ENCODE peak calls at places on chromosomes 1 and 21, in five cellular contexts. S is NB4, Y is suprapubic skin, W is lower leg skin, C is A549. N is an unnamed sample.

GRCh38 chr1:22597996-22598395 is 34.7 kb downstream of the EPHA8 start:
- DNase-seq in S (no peak), C (no peak), W (no peak), Y (no peak), N (no peak)

GRCh38 chr1:203503851-203504250 is 9.9 kb downstream of the OPTC start:
- DNase-seq in W (no peak), Y (no peak), C (no peak), S (no peak), N (no peak)

GRCh38 chr1:54362881-54363340 is 43.3 kb downstream of the SSBP3 start:
- DNase-seq in S (no peak), W (no peak), Y (no peak), C (no peak), N (no peak)

GRCh38 chr1:175839678-175840669 is 96.6 kb upstream of the TNR start:
- DNase-seq in Y (no peak), W (no peak), S (peak; percentile 81), C (no peak), N (no peak)

GRCh38 chr1:115717541-115717940 is 51.0 kb downstream of the CASQ2 start:
- DNase-seq in S (peak; percentile 56), W (no peak), C (no peak), Y (no peak), N (peak; percentile 12)

GRCh38 chr1:119712342-119713038 is 756 bp downstream of the PHGDH start:
- DNase-seq in S (peak; percentile 93), C (peak; percentile 48), W (peak; percentile 42), Y (peak; percentile 88), N (peak; percentile 80)

GRCh38 chr1:46719689-46720088 is 775 bp upstream of the EFCAB14 start:
- DNase-seq in Y (no peak), C (no peak), S (no peak), W (no peak), N (no peak)

GRCh38 chr1:41282679-41283317 is 40.7 kb upstream of the SCMH1 start:
- DNase-seq in W (no peak), C (peak; percentile 45), Y (no peak), S (peak; percentile 41), N (peak; percentile 26)

GRCh38 chr1:229035054-229035747 is 235.7 kb upstream of the RAB4A start:
- DNase-seq in S (peak; percentile 68), W (no peak), Y (no peak), C (no peak), N (no peak)

GRCh38 chr1:167501513-167502191 is 16.7 kb downstream of the CD247 start:
- DNase-seq in Y (no peak), S (no peak), C (no peak), W (no peak), N (no peak)

GRCh38 chr21:45993210-45994085 is 11.9 kb downstream of the COL6A1 start:
- DNase-seq in C (no peak), S (no peak), W (peak; percentile 14), Y (peak; percentile 83), N (no peak)

GRCh38 chr1:41537257-41537656 is 52.8 kb upstream of the EDN2 start:
- DNase-seq in C (no peak), Y (peak; percentile 59), S (no peak), W (no peak), N (no peak)

GRCh38 chr1:96722161-96722908 is 751 bp downstream of the PTBP2 start:
- DNase-seq in Y (peak; percentile 84), W (peak; percentile 62), C (peak; percentile 46), S (peak; percentile 65), N (peak; percentile 68)

GRCh38 chr1:203274603-203275381 is 30.5 kb upstream of the BTG2 start:
- DNase-seq in W (peak; percentile 80), C (no peak), Y (no peak), S (no peak), N (no peak)

GRCh38 chr1:95006681-95007080 is 66.1 kb downstream of the ALG14 start:
- DNase-seq in S (no peak), W (no peak), Y (no peak), C (no peak), N (no peak)

GRCh38 chr1:18580676-18581419 is 49.8 kb upstream of the PAX7 start:
- DNase-seq in C (no peak), W (no peak), Y (no peak), S (no peak), N (no peak)

GRCh38 chr1:10502206-10502605 is 27.5 kb downstream of the PEX14 start:
- DNase-seq in Y (no peak), C (no peak), W (no peak), S (no peak), N (no peak)

GRCh38 chr21:14886001-14886400 is 178.8 kb downstream of the NRIP1 start:
- DNase-seq in C (no peak), S (no peak), W (no peak), Y (no peak), N (no peak)

GRCh38 chr1:10387611-10388386 is 11.1 kb upstream of the PGD start:
- DNase-seq in Y (no peak), W (no peak), S (peak; percentile 90), C (peak; percentile 62), N (peak; percentile 42)

GRCh38 chr1:19044975-19045831 is 88.7 kb upstream of the IFFO2 start:
- DNase-seq in W (no peak), C (no peak), S (peak; percentile 45), Y (no peak), N (no peak)

GRCh38 chr1:1281533-1282321 is 1.5 kb downstream of the SCNN1D start:
- DNase-seq in Y (no peak), S (no peak), C (peak; percentile 59), W (no peak), N (no peak)

GRCh38 chr21:46078322-46078981 is 19.5 kb upstream of the COL6A2 start:
- DNase-seq in W (peak; percentile 28), C (no peak), Y (peak; percentile 82), S (no peak), N (no peak)

GRCh38 chr1:183986941-183987340 is 50.6 kb downstream of the COLGALT2 start:
- DNase-seq in W (no peak), Y (no peak), S (no peak), C (no peak), N (no peak)

DNA sequence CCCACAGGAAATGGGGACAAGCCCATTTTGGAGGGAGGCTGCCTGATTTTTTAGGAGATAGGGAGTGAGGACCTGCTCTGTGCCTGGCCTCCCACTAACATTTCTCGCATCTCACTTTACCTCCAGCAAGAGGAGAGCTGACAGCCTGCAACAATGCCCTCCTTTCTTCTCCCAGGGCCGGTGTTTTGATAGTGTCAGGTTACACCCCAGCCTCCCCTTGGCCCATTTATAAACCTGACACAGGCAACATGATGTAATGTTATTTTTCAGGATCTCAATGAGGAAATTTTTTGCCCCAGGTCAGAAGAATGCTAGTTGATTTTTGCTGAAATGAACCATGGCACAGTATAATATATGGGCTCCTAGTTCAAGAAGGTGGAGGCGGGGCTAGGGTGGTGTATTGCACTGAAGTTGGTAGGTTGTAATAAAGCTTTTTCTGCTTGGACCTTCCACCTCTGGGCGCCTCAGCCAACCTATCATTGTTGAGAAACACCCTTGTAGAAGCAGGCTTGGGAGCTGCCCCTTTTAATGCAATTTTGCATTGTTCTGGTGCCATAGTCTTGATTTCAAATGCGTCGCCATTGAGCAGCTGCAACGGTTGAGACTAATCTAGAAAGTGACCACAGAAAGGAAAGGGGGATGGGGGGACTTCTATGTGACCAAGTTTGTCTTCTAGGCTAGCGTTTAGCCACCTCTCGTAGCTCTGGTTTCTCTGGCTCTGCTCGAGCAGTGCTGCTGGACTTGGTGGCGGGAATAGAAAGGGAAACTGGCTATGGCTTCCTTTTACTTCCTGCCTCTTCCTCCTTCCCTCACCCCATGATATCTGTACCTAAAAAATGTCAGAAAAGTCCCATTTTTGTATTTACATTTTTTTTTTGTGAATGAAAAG is 53.0 kb downstream of the PBX1 start:
- DNase-seq in W (no peak), C (peak; percentile 29), S (no peak), Y (no peak), N (no peak)
- TF ChIP-seq POLR2A in W (no peak), C (no peak), S (no peak), Y (no peak), N (no peak)

GRCh38 chr1:30446508-30446907 is 276.9 kb downstream of the MATN1 start:
- DNase-seq in Y (peak; percentile 54), C (no peak), S (no peak), W (peak; percentile 7), N (no peak)

GRCh38 chr1:30445449-30445848 is 277.9 kb downstream of the MATN1 start:
- DNase-seq in C (no peak), S (no peak), Y (peak; percentile 28), W (peak; percentile 4), N (no peak)

GRCh38 chr1:30444404-30444803 is 279.0 kb downstream of the MATN1 start:
- DNase-seq in C (no peak), Y (peak; percentile 43), W (no peak), S (no peak), N (no peak)

GRCh38 chr1:30446100-30446499 is 277.3 kb downstream of the MATN1 start:
- DNase-seq in C (no peak), Y (peak; percentile 59), W (no peak), S (no peak), N (no peak)

GRCh38 chr1:30444850-30445249 is 278.5 kb downstream of the MATN1 start:
- DNase-seq in S (no peak), W (no peak), Y (no peak), C (no peak), N (no peak)
- TF ChIP-seq POLR2A in S (no peak), W (no peak), Y (no peak), C (no peak), N (no peak)

DNA sequence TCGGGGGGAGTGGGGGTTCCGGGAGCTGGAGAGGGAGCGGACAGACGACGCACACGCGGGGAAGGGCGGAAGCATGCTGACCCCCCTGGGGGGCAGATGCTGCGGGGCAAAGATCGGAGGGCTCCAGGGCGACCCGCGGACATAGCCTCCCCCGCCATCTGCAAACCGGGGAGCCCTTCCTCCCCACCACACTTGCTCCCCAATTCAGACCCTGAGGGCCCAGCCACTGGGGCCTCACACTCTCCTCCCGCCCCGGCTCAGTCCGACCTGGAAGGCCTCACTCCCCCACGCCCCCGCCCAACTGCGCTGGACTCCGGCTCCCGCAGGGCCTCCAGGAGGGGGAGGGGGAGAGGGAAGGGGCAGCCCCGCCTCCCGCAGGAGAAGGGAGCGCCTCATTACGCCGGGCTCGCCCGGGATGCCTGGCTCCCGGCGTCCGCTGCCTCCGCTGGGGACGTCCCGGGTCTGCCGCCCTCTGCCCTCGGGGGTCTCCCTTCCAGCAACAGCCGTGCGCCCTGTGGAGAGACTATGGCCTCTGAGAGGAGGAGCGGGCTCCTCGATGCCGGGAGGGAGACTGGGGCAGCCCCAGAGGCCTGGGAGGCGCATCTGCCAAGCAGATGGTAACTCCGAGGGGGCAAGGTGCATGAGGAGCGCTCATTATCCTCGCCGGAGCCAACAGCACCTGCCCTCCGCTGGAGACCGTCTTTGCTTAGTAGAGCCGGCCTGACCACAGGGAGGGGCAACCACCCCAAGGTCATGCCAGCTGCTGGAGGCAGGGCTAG is 636 bp upstream of the CAMK2N1 start:
- DNase-seq in S (no peak), W (no peak), Y (peak; percentile 86), C (peak; percentile 50), N (no peak)
- TF ChIP-seq POLR2A in S (no peak), W (no peak), Y (no peak), C (peak; percentile 17), N (no peak)

GRCh38 chr1:207823880-207824566 is 72.2 kb downstream of the CD46 start:
- DNase-seq in W (peak; percentile 87), C (peak; percentile 92), S (peak; percentile 62), Y (peak; percentile 92), N (peak; percentile 86)
- TF ChIP-seq POLR2A in W (no peak), C (peak; percentile 14), S (no peak), Y (peak; percentile 90), N (peak; percentile 74)